ENCODE peak calls at places on chromosomes 16 and 17, in six cellular contexts. U is adipocyte, Z is right lobe of liver, J is left ventricle myocardium inferior, N is fibroblast of lung, K is small intestine. E is an unnamed sample. For H3K27me3 and H3K4me1, the result is how much of the 10 kb centered on the place peaks cover.

GRCh38 chr16:12661656-12662172 is 142.0 kb downstream of the CPPED1 start:
- DNase-seq in U (peak), Z (no peak), J (no peak), N (peak), K (peak), E (no peak)

GRCh38 chr17:49318438-49318965 is 43.5 kb downstream of the ZNF652 start:
- DNase-seq in U (no peak), Z (no peak), J (no peak), N (no peak), K (no peak), E (no peak)

GRCh38 chr17:12522743-12523181 is 142.9 kb upstream of the MYOCD start:
- DNase-seq in U (peak), Z (no peak), J (no peak), N (peak), K (peak), E (peak)

GRCh38 chr16:85455534-85455933 is 157.6 kb upstream of the GSE1 start:
- DNase-seq in U (no peak), Z (no peak), J (no peak), N (no peak), K (no peak), E (no peak)

GRCh38 chr16:26806641-26807040 is 260.1 kb upstream of the C16orf82 start:
- DNase-seq in U (no peak), Z (no peak), J (no peak), N (no peak), K (no peak), E (no peak)

GRCh38 chr16:56547949-56548567 is 16.8 kb upstream of the MT4 start:
- DNase-seq in U (no peak), Z (no peak), J (no peak), N (no peak), K (no peak), E (no peak)

GRCh38 chr17:78812849-78813248 is 27.8 kb downstream of the USP36 start:
- DNase-seq in U (no peak), Z (peak), J (no peak), N (no peak), K (no peak), E (no peak)

GRCh38 chr17:62824290-62825135 is 16.4 kb upstream of the MARCHF10 start:
- DNase-seq in U (peak), Z (no peak), J (no peak), N (peak), K (no peak), E (peak)

GRCh38 chr16:22653876-22654275 is 143.2 kb downstream of the NPIPB5 start:
- DNase-seq in U (no peak), Z (no peak), J (no peak), N (no peak), K (no peak), E (no peak)

GRCh38 chr17:41917192-41917591 is 1.6 kb downstream of the ACLY start:
- DNase-seq in U (peak), Z (no peak), J (no peak), N (peak), K (peak), E (no peak)

GRCh38 chr16:85398050-85398451 is 215.1 kb upstream of the GSE1 start:
- DNase-seq in U (no peak), Z (no peak), J (peak), N (no peak), K (no peak), E (peak)

GRCh38 chr16:80467961-80468360 is 72.8 kb upstream of the DYNLRB2 start:
- DNase-seq in U (no peak), Z (no peak), J (no peak), N (no peak), K (no peak), E (no peak)

GRCh38 chr17:18002171-18002570 is 29.5 kb downstream of the DRC3 start:
- DNase-seq in U (no peak), Z (no peak), J (no peak), N (no peak), K (no peak), E (no peak)

GRCh38 chr16:7791191-7791590 is 458.5 kb downstream of the RBFOX1 start:
- DNase-seq in U (no peak), Z (no peak), J (no peak), N (no peak), K (no peak), E (no peak)

GRCh38 chr16:69566437-69567030 is 768 bp downstream of the NFAT5 start:
- DNase-seq in U (peak), Z (peak), J (peak), N (peak), K (no peak), E (peak)

GRCh38 chr17:32518856-32519768 is 32.3 kb downstream of the CDK5R1 start:
- DNase-seq in U (peak), Z (no peak), J (peak), N (peak), K (peak), E (peak)

GRCh38 chr16:3645504-3646347 is 8.8 kb upstream of the DNASE1 start:
- DNase-seq in U (no peak), Z (no peak), J (no peak), N (peak), K (peak), E (no peak)

GRCh38 chr16:11295672-11296071 is 14.5 kb upstream of the PRM1 start:
- DNase-seq in U (no peak), Z (no peak), J (no peak), N (no peak), K (no peak), E (no peak)

GRCh38 chr17:72590882-72591499 is 470.2 kb downstream of the SOX9 start:
- DNase-seq in U (no peak), Z (no peak), J (no peak), N (no peak), K (peak), E (peak)

GRCh38 chr17:19331134-19331533 is 31.4 kb downstream of the B9D1 start:
- DNase-seq in U (peak), Z (no peak), J (no peak), N (peak), K (no peak), E (no peak)

GRCh38 chr17:5123343-5124124 is 7.7 kb downstream of the USP6 start:
- DNase-seq in U (no peak), Z (no peak), J (no peak), N (no peak), K (no peak), E (peak)

GRCh38 chr17:17778308-17779014 is 58.3 kb downstream of the SREBF1 start:
- DNase-seq in U (peak), Z (no peak), J (peak), N (peak), K (no peak), E (no peak)

GRCh38 chr16:10266809-10267208 is 84.6 kb upstream of the GRIN2A start:
- DNase-seq in U (no peak), Z (no peak), J (no peak), N (no peak), K (no peak), E (no peak)

GRCh38 chr17:10092595-10092994 is 105.8 kb downstream of the GAS7 start:
- DNase-seq in U (no peak), Z (no peak), J (no peak), N (no peak), K (no peak), E (no peak)

DNA sequence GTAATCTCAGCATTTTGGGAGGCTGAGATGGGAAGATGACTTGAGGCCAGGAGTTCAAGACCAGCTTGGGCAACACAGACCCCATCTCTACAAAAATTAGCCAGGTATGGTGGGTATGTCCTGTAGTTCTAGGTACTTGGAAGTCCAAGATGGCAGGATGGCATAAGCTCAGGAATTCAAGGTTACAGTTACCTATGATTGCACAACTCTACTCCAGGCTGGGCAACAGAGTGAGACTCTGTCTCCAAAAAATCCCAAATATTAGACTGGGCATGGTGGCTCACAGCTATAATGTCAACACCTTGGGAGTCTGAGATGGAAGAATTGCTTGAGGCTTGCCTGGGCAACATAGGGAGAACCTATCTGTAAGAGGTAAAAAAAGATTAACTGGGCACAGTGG is 63.4 kb downstream of the CRLF3 start:
- DNase-seq in U (no peak), Z (no peak), J (no peak), N (no peak), K (no peak), E (no peak)
- H3K27me3 ChIP-seq in U (under half), Z (under half), J (under half), N (under half), K (under half), E (under half)

GRCh38 chr17:82650723-82651122 is 2.5 kb upstream of the WDR45B start:
- DNase-seq in U (no peak), Z (no peak), J (no peak), N (no peak), K (no peak), E (no peak)
- H3K4me1 ChIP-seq in U (under half), Z (under half), J (under half), N (under half), K (under half), E (under half)

DNA sequence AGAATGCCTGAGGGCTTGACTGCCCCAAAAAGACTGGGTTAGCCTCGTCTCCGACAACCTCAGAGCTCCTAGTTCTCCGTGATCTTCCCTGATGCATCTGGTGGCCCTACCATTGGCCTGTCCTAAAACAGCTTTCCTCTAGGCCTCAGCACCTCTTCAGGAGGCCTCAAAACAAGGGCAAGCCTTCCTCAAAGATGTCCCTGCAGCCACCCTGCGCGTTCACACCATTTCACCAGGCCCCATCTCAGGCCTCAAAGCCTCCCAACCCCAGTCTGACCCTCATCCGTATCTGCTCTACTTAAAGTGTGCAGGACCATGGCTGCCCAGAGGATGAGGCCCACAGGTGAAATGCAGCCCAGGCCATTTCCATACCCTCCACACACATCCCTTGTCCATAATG is 7.4 kb downstream of the ALOXE3 start:
- DNase-seq in U (no peak), Z (no peak), J (no peak), N (no peak), K (no peak), E (no peak)
- H3K27me3 ChIP-seq in U (half or more), Z (under half), J (half or more), N (half or more), K (under half), E (under half)

DNA sequence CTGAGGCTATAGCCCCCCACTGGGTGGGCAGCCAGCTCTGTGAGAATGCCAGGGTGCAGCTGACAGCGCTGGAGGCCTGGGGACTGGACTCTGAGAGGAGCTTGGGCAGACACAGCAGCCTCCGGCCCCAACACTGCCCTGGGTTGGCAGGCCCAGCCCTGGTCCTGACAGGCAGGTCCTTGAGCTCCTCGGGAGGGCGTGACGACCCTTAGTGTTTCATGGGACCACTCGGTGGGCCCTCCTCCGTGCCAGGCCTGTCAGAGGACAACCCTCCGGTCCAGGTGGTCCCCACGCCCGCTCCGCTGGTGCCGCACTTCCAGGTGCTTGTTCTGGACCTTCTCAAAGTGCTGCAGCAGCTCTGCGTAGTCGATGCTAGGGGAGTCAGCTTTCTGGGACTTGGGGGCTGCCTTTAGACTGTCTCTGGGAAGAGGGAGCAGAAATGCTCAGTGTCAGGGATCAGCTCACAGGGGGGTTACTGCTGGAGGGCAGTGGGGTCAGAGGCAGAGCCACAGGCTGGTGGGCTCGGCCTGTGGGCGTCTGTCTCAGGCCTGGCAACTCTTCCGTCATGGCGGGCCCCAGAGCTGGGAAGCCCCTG is 1.9 kb upstream of the MTSS2 start:
- DNase-seq in U (no peak), Z (peak), J (no peak), N (no peak), K (no peak), E (no peak)
- H3K4me1 ChIP-seq in U (half or more), Z (under half), J (half or more), N (half or more), K (under half), E (under half)

GRCh38 chr17:80472996-80473395 is 3.4 kb downstream of the NPTX1 start:
- DNase-seq in U (no peak), Z (no peak), J (no peak), N (no peak), K (no peak), E (no peak)
- H3K27me3 ChIP-seq in U (half or more), Z (under half), J (half or more), N (under half), K (under half), E (half or more)

GRCh38 chr17:75241996-75242460 is 19.4 kb downstream of the GGA3 start:
- DNase-seq in U (no peak), Z (no peak), J (no peak), N (peak), K (no peak), E (no peak)

GRCh38 chr17:75241143-75241430 is 20.3 kb downstream of the GGA3 start:
- DNase-seq in U (peak), Z (no peak), J (no peak), N (no peak), K (no peak), E (no peak)

GRCh38 chr17:75244133-75244866 is 17.1 kb downstream of the GGA3 start:
- DNase-seq in U (no peak), Z (no peak), J (no peak), N (no peak), K (no peak), E (no peak)

GRCh38 chr17:75241502-75241901 is 19.9 kb downstream of the GGA3 start:
- DNase-seq in U (no peak), Z (no peak), J (no peak), N (no peak), K (no peak), E (no peak)

DNA sequence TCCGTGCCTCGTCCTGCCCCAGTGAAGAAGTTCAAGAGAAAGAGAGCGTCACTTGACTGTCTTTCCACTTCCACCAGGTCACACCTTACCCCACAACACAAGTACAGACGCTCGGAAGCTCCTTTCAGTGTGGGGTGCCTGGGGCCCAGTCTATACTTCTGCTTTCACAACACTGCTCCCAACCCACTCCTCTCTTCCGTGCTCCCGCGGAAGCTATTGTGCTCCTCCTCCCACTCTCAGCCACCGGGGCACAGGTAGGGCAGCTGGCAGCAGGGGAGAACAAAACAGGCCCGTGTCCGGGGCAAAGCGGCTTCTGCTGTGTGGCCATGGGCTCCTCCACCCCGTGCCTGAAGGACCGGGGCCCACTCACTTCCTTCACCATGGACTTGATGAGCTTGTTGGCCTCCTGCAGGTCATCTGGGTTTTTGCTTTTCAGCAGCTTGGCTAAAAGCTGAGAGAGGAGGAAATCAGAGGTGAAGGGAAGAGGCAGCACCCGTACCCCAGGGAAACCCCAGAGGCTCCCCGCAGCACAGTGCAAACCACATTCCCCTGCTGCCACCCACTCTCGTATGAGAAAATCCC is 18.9 kb downstream of the GGA3 start:
- DNase-seq in U (no peak), Z (no peak), J (no peak), N (no peak), K (no peak), E (no peak)
- H3K4me1 ChIP-seq in U (under half), Z (under half), J (under half), N (under half), K (under half), E (under half)

GRCh38 chr16:79298476-79299153 is 301.9 kb downstream of the MAF start:
- DNase-seq in U (no peak), Z (no peak), J (no peak), N (no peak), K (no peak), E (no peak)

GRCh38 chr16:79299154-79299799 is 301.3 kb downstream of the MAF start:
- DNase-seq in U (no peak), Z (no peak), J (no peak), N (no peak), K (no peak), E (no peak)

GRCh38 chr16:79297805-79298204 is 302.7 kb downstream of the MAF start:
- DNase-seq in U (no peak), Z (no peak), J (no peak), N (no peak), K (peak), E (no peak)

GRCh38 chr16:79297297-79297696 is 303.2 kb downstream of the MAF start:
- DNase-seq in U (no peak), Z (no peak), J (no peak), N (no peak), K (no peak), E (no peak)

GRCh38 chr16:79301036-79301435 is 299.5 kb downstream of the MAF start:
- DNase-seq in U (no peak), Z (no peak), J (no peak), N (no peak), K (no peak), E (no peak)
- H3K27me3 ChIP-seq in U (under half), Z (under half), J (under half), N (under half), K (under half), E (under half)

DNA sequence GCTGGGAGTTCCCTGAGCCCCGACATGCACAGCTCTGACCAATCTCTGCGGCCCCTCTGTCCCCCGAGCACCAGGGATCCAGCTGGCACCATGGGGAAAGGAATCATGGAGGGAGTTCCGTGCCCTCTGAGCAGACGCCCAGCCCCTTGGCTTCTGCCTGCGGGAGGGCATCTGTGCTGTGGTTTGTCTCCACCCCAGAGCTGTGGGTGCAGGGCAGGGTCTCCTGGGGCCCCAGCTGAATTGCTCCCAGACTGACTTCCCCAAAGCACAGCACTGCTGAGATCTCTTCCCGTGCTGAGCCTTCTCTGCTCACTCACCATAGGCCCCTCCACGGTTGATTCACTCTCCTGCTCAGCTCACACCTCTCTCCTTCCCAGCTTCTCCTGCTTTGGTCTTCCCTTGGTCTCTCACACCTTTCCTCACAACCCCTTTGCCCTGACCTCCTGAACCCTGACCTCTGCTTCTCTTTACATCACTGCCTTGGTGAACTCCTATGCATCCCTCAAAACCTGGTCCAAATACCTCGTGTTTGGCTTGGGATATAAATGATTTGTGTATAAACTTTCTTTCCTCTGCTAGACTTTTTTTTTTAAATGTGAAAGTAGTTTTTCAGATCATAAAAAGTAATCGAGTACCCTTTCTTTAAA is 265.2 kb downstream of the SEC14L1 start:
- DNase-seq in U (no peak), Z (no peak), J (no peak), N (no peak), K (no peak), E (no peak)
- H3K4me1 ChIP-seq in U (under half), Z (under half), J (half or more), N (under half), K (under half), E (half or more)

E was measured in RWPE2.